ENCODE peak calls at places on chromosomes 3 and 15, in five cellular contexts. I, A, Y, J and K are unnamed samples.

GRCh38 chr3:66138336-66139234 is 82.2 kb upstream of the SLC25A26 start:
- DNase-seq in I (peak), A (peak), Y (peak), J (peak), K (peak)

GRCh38 chr15:77419836-77420609 is at the start of gene PEAK1:
- DNase-seq in I (peak), A (peak), Y (peak), J (peak), K (peak)

GRCh38 chr3:9622438-9622837 is 26.9 kb upstream of the MTMR14 start:
- DNase-seq in I (peak), A (peak), Y (no peak), J (no peak), K (no peak)

GRCh38 chr3:192870785-192871184 is 46.9 kb downstream of the MB21D2 start:
- DNase-seq in I (no peak), A (no peak), Y (no peak), J (no peak), K (no peak)

GRCh38 chr3:188746291-188746783 is 425.4 kb upstream of the TPRG1 start:
- DNase-seq in I (no peak), A (peak), Y (no peak), J (no peak), K (no peak)

GRCh38 chr3:170558417-170558816 is 27.5 kb downstream of the SLC7A14 start:
- DNase-seq in I (no peak), A (no peak), Y (peak), J (no peak), K (no peak)

GRCh38 chr3:111035316-111035715 is 36.3 kb upstream of the NECTIN3 start:
- DNase-seq in I (no peak), A (no peak), Y (no peak), J (no peak), K (no peak)

GRCh38 chr15:41559489-41560177 is 621 bp downstream of the TYRO3 start:
- DNase-seq in I (peak), A (no peak), Y (no peak), J (no peak), K (no peak)

GRCh38 chr15:42035362-42035761 is 14.5 kb upstream of the PLA2G4E start:
- DNase-seq in I (no peak), A (peak), Y (peak), J (no peak), K (no peak)

GRCh38 chr3:159817136-159817535 is 171.5 kb upstream of the IL12A start:
- DNase-seq in I (no peak), A (no peak), Y (no peak), J (no peak), K (no peak)

GRCh38 chr3:123229145-123229544 is 27.4 kb downstream of the SEC22A start:
- DNase-seq in I (no peak), A (no peak), Y (no peak), J (no peak), K (no peak)

GRCh38 chr3:99825239-99825638 is 7.6 kb downstream of the CMSS1 start:
- DNase-seq in I (no peak), A (no peak), Y (peak), J (no peak), K (no peak)

GRCh38 chr3:27675287-27675686 is 46.8 kb downstream of the EOMES start:
- DNase-seq in I (no peak), A (no peak), Y (peak), J (no peak), K (no peak)

GRCh38 chr3:101890716-101891115 is 41.4 kb downstream of the NFKBIZ start:
- DNase-seq in I (no peak), A (no peak), Y (peak), J (no peak), K (no peak)

GRCh38 chr3:172150896-172151295 is 111.5 kb downstream of the FNDC3B start:
- DNase-seq in I (no peak), A (no peak), Y (no peak), J (no peak), K (no peak)

GRCh38 chr15:25710184-25710583 is 152.9 kb downstream of the ATP10A start:
- DNase-seq in I (peak), A (peak), Y (no peak), J (peak), K (peak)

GRCh38 chr3:188583476-188584161 is 429.7 kb downstream of the LPP start:
- DNase-seq in I (no peak), A (peak), Y (peak), J (no peak), K (no peak)

GRCh38 chr15:72216079-72216478 is 14.9 kb downstream of the PKM start:
- DNase-seq in I (no peak), A (no peak), Y (no peak), J (no peak), K (no peak)

DNA sequence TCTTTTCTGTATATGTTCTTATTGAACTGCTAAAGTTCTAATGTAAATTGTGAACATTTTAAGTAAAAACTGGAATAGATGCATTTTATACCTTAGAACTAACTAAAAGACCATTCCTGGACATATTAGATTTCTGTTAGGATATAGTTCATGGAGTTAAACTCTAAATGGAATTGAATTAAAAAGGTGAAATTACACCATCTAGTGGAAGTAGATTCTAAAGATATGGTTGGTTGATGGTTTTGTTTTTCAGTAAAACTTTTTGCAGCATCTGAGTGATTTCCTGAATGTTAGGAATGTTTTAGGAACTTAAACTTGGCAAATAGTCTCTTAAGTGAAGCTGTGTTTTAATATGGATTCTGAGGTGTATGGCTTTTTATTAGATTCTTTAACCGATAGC is 96.8 kb downstream of the SLMAP start:
- DNase-seq in I (no peak), A (no peak), Y (peak), J (no peak), K (no peak)
- TF ChIP-seq CTCF in I (peak), A (no peak), Y (no peak), J (peak), K (peak)

GRCh38 chr3:134333522-134334181 is 40.6 kb downstream of the AMOTL2 start:
- DNase-seq in I (no peak), A (peak), Y (peak), J (peak), K (no peak)
- TF ChIP-seq CTCF in I (no peak), A (peak), Y (no peak), J (peak), K (no peak)

GRCh38 chr15:69559440-69560215 is 107.0 kb downstream of the RPLP1 start:
- DNase-seq in I (no peak), A (no peak), Y (peak), J (no peak), K (no peak)
- TF ChIP-seq CTCF in I (no peak), A (no peak), Y (no peak), J (peak), K (no peak)

GRCh38 chr15:68630836-68631235 is 52.0 kb downstream of the CORO2B start:
- DNase-seq in I (no peak), A (no peak), Y (no peak), J (no peak), K (no peak)

GRCh38 chr15:68633181-68634121 is 54.7 kb downstream of the CORO2B start:
- DNase-seq in I (no peak), A (no peak), Y (no peak), J (no peak), K (no peak)

GRCh38 chr15:68630205-68630555 is 51.4 kb downstream of the CORO2B start:
- DNase-seq in I (no peak), A (no peak), Y (no peak), J (no peak), K (no peak)

GRCh38 chr15:68632101-68632500 is 53.3 kb downstream of the CORO2B start:
- DNase-seq in I (no peak), A (no peak), Y (no peak), J (no peak), K (no peak)

DNA sequence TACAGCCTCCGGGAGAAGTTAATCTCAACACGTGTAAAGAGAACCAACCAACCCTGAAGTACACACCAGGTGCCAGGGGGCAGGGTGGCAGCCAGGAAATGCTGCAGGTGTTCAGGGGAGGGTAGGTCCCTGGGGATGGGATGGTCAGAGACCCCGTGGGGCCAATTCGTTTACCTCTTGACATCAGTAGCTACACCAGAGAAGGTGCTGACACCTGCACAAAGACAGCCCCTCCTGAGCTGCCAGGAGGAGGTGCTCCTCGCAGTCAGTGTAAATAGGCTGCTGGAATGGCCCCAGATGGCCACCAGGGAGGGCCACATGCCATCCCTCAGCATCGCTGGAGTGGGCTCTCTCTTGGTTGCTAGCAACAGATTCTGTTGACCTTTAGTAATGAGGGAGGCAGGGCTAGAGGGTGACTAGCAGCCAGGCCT is 52.8 kb downstream of the CORO2B start:
- DNase-seq in I (no peak), A (no peak), Y (no peak), J (no peak), K (no peak)
- TF ChIP-seq CTCF in I (no peak), A (no peak), Y (no peak), J (no peak), K (no peak)

DNA sequence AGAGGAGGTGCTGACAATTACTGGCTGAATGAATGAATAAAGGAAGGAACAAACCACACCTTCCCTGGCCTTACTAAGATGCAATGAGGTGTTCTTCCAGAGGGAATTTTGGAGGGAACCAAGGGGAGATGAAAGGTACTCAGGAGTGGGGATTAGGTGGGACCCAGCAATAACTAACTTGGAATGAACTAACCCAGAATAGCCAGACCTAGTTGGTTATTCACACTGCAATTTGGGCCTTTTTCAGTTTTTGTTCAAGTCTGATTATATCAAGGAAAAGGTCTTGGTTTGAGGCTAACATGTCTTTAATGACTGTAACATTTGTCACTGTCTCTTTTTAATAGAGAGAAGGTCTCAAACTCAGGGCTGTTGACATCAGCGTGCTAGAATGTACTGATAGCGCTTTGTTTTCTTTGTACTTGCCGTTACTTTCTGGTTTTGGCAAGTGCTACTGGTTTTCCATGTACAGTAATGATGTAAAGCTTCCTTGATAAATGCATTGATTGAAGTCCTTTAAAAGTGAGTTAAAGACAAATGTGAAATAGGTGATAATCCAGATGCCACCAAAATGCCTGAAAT is 3.2 kb upstream of the PLXND1 start:
- DNase-seq in I (no peak), A (no peak), Y (peak), J (no peak), K (no peak)
- TF ChIP-seq CTCF in I (no peak), A (no peak), Y (no peak), J (no peak), K (no peak)

GRCh38 chr3:39260318-39260717 is 19.5 kb downstream of the CX3CR1 start:
- DNase-seq in I (no peak), A (no peak), Y (no peak), J (no peak), K (no peak)

GRCh38 chr3:39263576-39263975 is 16.3 kb downstream of the CX3CR1 start:
- DNase-seq in I (no peak), A (no peak), Y (no peak), J (no peak), K (no peak)

GRCh38 chr3:39261726-39262125 is 18.1 kb downstream of the CX3CR1 start:
- DNase-seq in I (no peak), A (no peak), Y (no peak), J (no peak), K (no peak)

GRCh38 chr3:39262842-39263241 is 17.0 kb downstream of the CX3CR1 start:
- DNase-seq in I (no peak), A (no peak), Y (no peak), J (no peak), K (no peak)

GRCh38 chr3:39260957-39261356 is 18.9 kb downstream of the CX3CR1 start:
- DNase-seq in I (peak), A (no peak), Y (peak), J (peak), K (peak)
- TF ChIP-seq CTCF in I (peak), A (no peak), Y (peak), J (peak), K (peak)

GRCh38 chr3:125140817-125141595 is 71.5 kb downstream of the SLC12A8 start:
- DNase-seq in I (no peak), A (no peak), Y (peak), J (no peak), K (no peak)

GRCh38 chr3:125143538-125143937 is 69.0 kb downstream of the SLC12A8 start:
- DNase-seq in I (no peak), A (no peak), Y (no peak), J (no peak), K (no peak)

GRCh38 chr3:125142418-125142778 is 70.2 kb downstream of the SLC12A8 start:
- DNase-seq in I (no peak), A (no peak), Y (no peak), J (no peak), K (no peak)

GRCh38 chr3:125140011-125140813 is 72.3 kb downstream of the SLC12A8 start:
- DNase-seq in I (no peak), A (no peak), Y (peak), J (no peak), K (no peak)

DNA sequence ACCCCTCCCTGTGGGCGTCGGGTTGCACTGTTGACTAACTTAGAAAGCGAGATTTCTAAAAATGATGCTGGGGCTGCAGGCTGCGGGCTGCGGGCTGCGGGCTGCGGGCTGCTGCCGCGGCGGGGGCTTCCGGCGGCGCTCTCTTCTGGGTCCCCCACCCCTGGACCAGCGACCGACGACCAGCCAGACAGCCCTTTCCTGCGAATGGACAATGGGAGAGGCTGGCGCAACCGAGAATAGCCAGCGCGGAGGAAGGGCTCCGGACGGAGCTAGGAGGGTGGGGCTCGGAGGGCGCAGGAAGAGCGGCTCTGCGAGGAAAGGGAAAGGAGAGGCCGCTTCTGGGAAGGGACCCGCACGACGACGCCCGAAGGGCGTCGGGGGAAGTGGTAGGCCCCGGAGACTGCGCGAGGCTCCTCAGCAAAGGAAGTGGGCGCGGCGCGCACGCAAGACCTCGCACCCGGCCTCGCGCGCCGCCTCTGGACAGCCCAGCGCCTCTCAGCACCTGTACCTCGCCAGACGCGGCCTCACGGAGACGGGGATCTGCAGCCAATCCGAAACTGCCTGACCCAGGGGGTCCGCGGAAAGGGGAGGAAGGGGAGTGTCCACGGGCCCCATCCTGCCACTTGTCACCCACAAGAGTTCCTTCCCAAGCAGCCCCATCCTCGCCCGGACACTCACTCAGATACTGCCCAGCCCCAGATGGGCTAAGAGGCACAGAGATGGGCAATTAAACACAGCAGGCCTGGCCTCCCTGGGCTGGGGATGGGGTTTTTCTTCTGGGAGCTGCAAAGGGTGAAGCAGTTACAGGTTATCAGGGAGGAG is 70.7 kb downstream of the SLC12A8 start:
- DNase-seq in I (peak), A (no peak), Y (peak), J (peak), K (peak)
- TF ChIP-seq CTCF in I (peak), A (no peak), Y (no peak), J (peak), K (peak)

GRCh38 chr3:42442640-42443039 is 32.2 kb upstream of the LYZL4 start:
- DNase-seq in I (no peak), A (no peak), Y (no peak), J (no peak), K (no peak)
- TF ChIP-seq CTCF in I (no peak), A (no peak), Y (no peak), J (peak), K (no peak)

GRCh38 chr3:18843188-18843587 is 305.1 kb upstream of the KCNH8 start:
- DNase-seq in I (no peak), A (no peak), Y (no peak), J (no peak), K (no peak)

GRCh38 chr3:18853269-18853668 is 295.0 kb upstream of the KCNH8 start:
- DNase-seq in I (no peak), A (peak), Y (no peak), J (no peak), K (no peak)

GRCh38 chr3:18843930-18844329 is 304.4 kb upstream of the KCNH8 start:
- DNase-seq in I (no peak), A (no peak), Y (no peak), J (no peak), K (no peak)

DNA sequence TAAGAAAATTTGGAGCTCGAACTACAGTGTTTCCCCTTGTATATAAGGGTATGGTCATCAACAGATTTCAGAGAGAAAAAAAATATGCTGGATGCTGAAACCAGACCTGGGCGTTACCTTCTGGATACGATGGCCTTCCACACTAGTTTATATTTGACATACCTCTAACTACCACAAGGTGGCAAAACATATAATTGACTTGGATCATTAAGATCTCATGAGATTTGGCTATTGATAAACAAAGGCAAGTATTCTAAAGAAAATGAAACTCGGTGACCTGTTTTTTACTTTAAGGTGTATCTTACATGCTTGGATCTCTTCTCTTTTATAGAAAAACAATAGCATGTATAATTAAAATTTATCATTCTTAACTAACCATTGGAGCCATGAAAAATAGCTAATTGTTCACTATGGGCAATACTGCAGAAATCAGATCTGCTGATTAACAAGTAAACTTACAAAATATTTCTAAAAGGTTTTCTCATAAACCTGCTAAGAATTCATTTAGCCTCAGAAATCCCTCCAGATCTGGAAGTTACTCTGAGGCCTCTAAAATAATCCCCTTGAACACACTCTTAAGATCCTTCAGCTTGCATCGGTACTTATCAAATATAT is 300.6 kb upstream of the KCNH8 start:
- DNase-seq in I (no peak), A (no peak), Y (no peak), J (no peak), K (no peak)
- TF ChIP-seq CTCF in I (no peak), A (peak), Y (no peak), J (no peak), K (no peak)

GRCh38 chr3:85342915-85343314 is 384.1 kb downstream of the CADM2 start:
- DNase-seq in I (no peak), A (peak), Y (peak), J (peak), K (no peak)
- TF ChIP-seq CTCF in I (no peak), A (no peak), Y (no peak), J (no peak), K (no peak)